ENCODE peak calls at places on chromosomes 1 and 21, in nine cellular contexts. J is OCI-LY7, G is HCT116, A is neural progenitor cell, S is PC-3, E is SK-N-SH, Z is GM23248, T is MM.1S, D is GM23338. H is an unnamed sample.

GRCh38 chr1:30409476-30410152 is 313.8 kb downstream of the MATN1 start:
- DNase-seq in J (no peak), G (no peak), A (no peak), S (no peak), E (no peak), Z (peak; percentile 20), T (no peak), D (no peak), H (no peak)

GRCh38 chr1:63799324-63799723 is 25.5 kb downstream of the ROR1 start:
- DNase-seq in J (no peak), G (no peak), A (no peak), S (no peak), E (no peak), Z (peak; percentile 29), T (no peak), D (no peak), H (no peak)

GRCh38 chr1:36351222-36351977 is 28.0 kb upstream of the EVA1B start:
- DNase-seq in J (no peak), G (peak; percentile 32), A (peak; percentile 91), S (peak; percentile 91), E (peak; percentile 88), Z (peak; percentile 96), T (no peak), D (no peak), H (peak; percentile 49)

GRCh38 chr1:89198500-89199072 is at the start of gene GBP4:
- DNase-seq in J (no peak), G (no peak), A (no peak), S (peak; percentile 20), E (no peak), Z (peak; percentile 28), T (peak; percentile 70), D (peak; percentile 46), H (peak; percentile 15)

GRCh38 chr1:22639286-22639685 is 2.9 kb downstream of the C1QA start:
- DNase-seq in J (peak; percentile 25), G (no peak), A (peak; percentile 72), S (no peak), E (no peak), Z (peak; percentile 57), T (no peak), D (peak; percentile 91), H (peak; percentile 46)

GRCh38 chr1:58941471-58942289 is 157.8 kb upstream of the JUN start:
- DNase-seq in J (peak; percentile 5), G (no peak), A (no peak), S (no peak), E (no peak), Z (no peak), T (peak; percentile 84), D (no peak), H (no peak)

GRCh38 chr1:46431695-46432094 is 37.6 kb downstream of the FAAH start:
- DNase-seq in J (no peak), G (no peak), A (no peak), S (no peak), E (no peak), Z (no peak), T (no peak), D (no peak), H (no peak)

GRCh38 chr1:154866995-154867795 is 2.9 kb downstream of the KCNN3 start:
- DNase-seq in J (peak; percentile 51), G (no peak), A (peak; percentile 64), S (peak; percentile 79), E (peak; percentile 64), Z (peak; percentile 93), T (no peak), D (peak; percentile 51), H (peak; percentile 64)

GRCh38 chr1:219123041-219123440 is 50.6 kb upstream of the LYPLAL1 start:
- DNase-seq in J (no peak), G (no peak), A (no peak), S (no peak), E (no peak), Z (peak; percentile 35), T (no peak), D (no peak), H (no peak)

GRCh38 chr1:6241887-6242740 is 1.9 kb upstream of the HES3 start:
- DNase-seq in J (no peak), G (no peak), A (peak; percentile 91), S (no peak), E (peak; percentile 71), Z (peak; percentile 41), T (no peak), D (peak; percentile 91), H (peak; percentile 40)

GRCh38 chr1:50651476-50652263 is 228.4 kb upstream of the DMRTA2 start:
- DNase-seq in J (no peak), G (no peak), A (no peak), S (no peak), E (no peak), Z (no peak), T (no peak), D (peak; percentile 7), H (no peak)

GRCh38 chr1:204971700-204972336 is 71.2 kb upstream of the CNTN2 start:
- DNase-seq in J (no peak), G (no peak), A (no peak), S (peak; percentile 81), E (no peak), Z (peak; percentile 95), T (no peak), D (no peak), H (peak; percentile 44)

GRCh38 chr1:167263784-167264464 is 43.2 kb downstream of the POU2F1 start:
- DNase-seq in J (peak; percentile 27), G (no peak), A (no peak), S (peak; percentile 34), E (no peak), Z (no peak), T (no peak), D (no peak), H (no peak)

DNA sequence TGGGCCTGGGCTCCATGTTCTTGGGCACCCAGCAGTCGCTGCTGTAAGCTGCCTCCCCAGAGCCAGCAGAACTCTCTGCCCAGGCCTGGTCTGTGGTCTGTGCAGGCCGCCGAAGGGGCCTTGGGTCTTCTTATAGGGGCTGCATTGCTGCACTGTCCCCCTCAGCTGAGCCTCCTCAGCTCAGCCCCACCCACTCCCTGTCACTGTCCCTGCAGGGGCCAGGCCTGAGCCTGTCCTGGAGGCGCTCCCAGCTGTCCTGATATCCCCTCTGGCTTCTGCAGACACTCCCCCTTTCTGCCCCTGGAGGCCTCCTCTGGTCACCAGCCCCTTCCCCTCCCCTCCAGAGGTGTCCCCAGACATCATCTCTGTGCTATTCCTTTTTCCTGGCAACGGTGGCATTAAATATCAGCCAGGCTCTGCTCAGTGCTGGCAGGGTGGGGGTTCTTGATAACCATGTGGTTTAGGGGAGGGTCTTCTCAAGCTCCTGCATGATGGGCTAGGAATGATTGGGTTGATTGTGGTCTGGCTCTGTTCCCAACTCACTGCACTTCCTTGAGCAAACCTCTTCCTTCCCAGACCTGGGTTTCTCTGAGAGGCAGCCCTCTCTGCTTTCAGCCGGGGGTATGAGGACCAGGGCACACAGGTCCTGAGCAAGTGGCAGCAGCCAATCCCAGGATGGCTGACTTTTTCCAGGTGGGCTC is 3.6 kb upstream of the FOXO6 start:
- DNase-seq in J (no peak), G (no peak), A (peak; percentile 72), S (no peak), E (peak; percentile 56), Z (no peak), T (no peak), D (peak; percentile 27), H (no peak)
- H2AFZ ChIP-seq in J (no peak overlapping the region), G (no peak overlapping the region), A (peak overlapping the region; percentile 73), S (no peak overlapping the region), E (no peak overlapping the region), Z (no peak overlapping the region), T (no peak overlapping the region), D (peak overlapping the region; percentile 89), H (no peak overlapping the region)

GRCh38 chr21:45377866-45378257 is 27.1 kb upstream of the COL18A1 start:
- DNase-seq in J (no peak), G (no peak), A (no peak), S (no peak), E (no peak), Z (no peak), T (no peak), D (no peak), H (no peak)

GRCh38 chr21:45379901-45380330 is 25.0 kb upstream of the COL18A1 start:
- DNase-seq in J (no peak), G (no peak), A (no peak), S (no peak), E (no peak), Z (no peak), T (no peak), D (no peak), H (no peak)

GRCh38 chr21:45377325-45377709 is 27.6 kb upstream of the COL18A1 start:
- DNase-seq in J (no peak), G (no peak), A (no peak), S (no peak), E (no peak), Z (no peak), T (no peak), D (no peak), H (no peak)

GRCh38 chr21:45379171-45379900 is 25.6 kb upstream of the COL18A1 start:
- DNase-seq in J (no peak), G (no peak), A (no peak), S (peak; percentile 8), E (no peak), Z (no peak), T (no peak), D (no peak), H (no peak)

GRCh38 chr21:45378258-45378966 is 26.6 kb upstream of the COL18A1 start:
- DNase-seq in J (no peak), G (no peak), A (peak; percentile 93), S (peak; percentile 13), E (no peak), Z (peak; percentile 50), T (no peak), D (peak; percentile 80), H (peak; percentile 54)
- TF ChIP-seq EZH2phosphoT487 in J (no peak), G (no peak), A (no peak), S (no peak), E (no peak), Z (no peak), T (no peak), D (no peak), H (no peak)

GRCh38 chr1:203278885-203279406 is 26.4 kb upstream of the BTG2 start:
- DNase-seq in J (peak; percentile 4), G (no peak), A (no peak), S (no peak), E (no peak), Z (no peak), T (no peak), D (no peak), H (no peak)
- H3K4me3 ChIP-seq in J (peak overlapping the region; percentile 24), G (no peak overlapping the region), A (no peak overlapping the region), S (no peak overlapping the region), E (no peak overlapping the region), Z (peak overlapping the region; percentile 44), T (no peak overlapping the region), D (no peak overlapping the region), H (no peak overlapping the region)

GRCh38 chr1:232952514-232953175 is 2.2 kb downstream of the NTPCR start:
- DNase-seq in J (peak; percentile 73), G (peak; percentile 57), A (peak; percentile 83), S (peak; percentile 72), E (peak; percentile 66), Z (peak; percentile 73), T (peak; percentile 65), D (peak; percentile 89), H (peak; percentile 69)

GRCh38 chr1:232950197-232950918 is at the start of gene NTPCR:
- DNase-seq in J (peak; percentile 95), G (peak; percentile 83), A (peak; percentile 98), S (peak; percentile 98), E (peak; percentile 98), Z (peak; percentile 98), T (peak; percentile 98), D (peak; percentile 97), H (peak; percentile 97)

GRCh38 chr1:232950919-232951579 is 638 bp downstream of the NTPCR start:
- DNase-seq in J (peak; percentile 33), G (no peak), A (peak; percentile 44), S (peak; percentile 47), E (peak; percentile 27), Z (peak; percentile 37), T (peak; percentile 52), D (peak; percentile 34), H (peak; percentile 45)

GRCh38 chr1:232953176-232953524 is 2.7 kb downstream of the NTPCR start:
- DNase-seq in J (no peak), G (no peak), A (no peak), S (no peak), E (no peak), Z (no peak), T (no peak), D (no peak), H (no peak)

GRCh38 chr1:232951605-232952004 is 1.2 kb downstream of the NTPCR start:
- DNase-seq in J (no peak), G (no peak), A (no peak), S (no peak), E (no peak), Z (no peak), T (no peak), D (no peak), H (no peak)
- H2AFZ ChIP-seq in J (no peak overlapping the region), G (no peak overlapping the region), A (no peak overlapping the region), S (peak overlapping the region; percentile 95), E (peak overlapping the region; percentile 95), Z (peak overlapping the region; percentile 87), T (peak overlapping the region; percentile 99), D (no peak overlapping the region), H (no peak overlapping the region)

H was measured in hepatocyte.